ENCODE peak calls at places on chromosomes 16 and 17, in eight cellular contexts. O, I, D, Y, Q, N, A and C are unnamed samples.

GRCh38 chr17:46979023-46979870 is at the start of gene RPRML:
- DNase-seq in O (peak), I (peak), D (no peak), Y (peak), Q (peak), N (peak), A (peak), C (no peak)

GRCh38 chr17:80816241-80817103 is 175.2 kb upstream of the CHMP6 start:
- DNase-seq in O (no peak), I (no peak), D (no peak), Y (no peak), Q (no peak), N (no peak), A (no peak), C (no peak)

GRCh38 chr16:1535391-1536291 is 2.2 kb downstream of the TMEM204 start:
- DNase-seq in O (no peak), I (no peak), D (no peak), Y (no peak), Q (no peak), N (no peak), A (peak), C (no peak)

GRCh38 chr16:15604460-15605390 is 38.2 kb downstream of the MARF1 start:
- DNase-seq in O (no peak), I (no peak), D (no peak), Y (no peak), Q (no peak), N (no peak), A (no peak), C (no peak)

GRCh38 chr16:67071476-67072048 is 38.2 kb upstream of the PHAF1 start:
- DNase-seq in O (no peak), I (no peak), D (no peak), Y (no peak), Q (no peak), N (no peak), A (no peak), C (no peak)

GRCh38 chr16:73095142-73095791 is 47.3 kb upstream of the ZFHX3 start:
- DNase-seq in O (no peak), I (no peak), D (no peak), Y (no peak), Q (no peak), N (no peak), A (no peak), C (no peak)

GRCh38 chr16:66443269-66443652 is 16.2 kb downstream of the BEAN1 start:
- DNase-seq in O (no peak), I (no peak), D (no peak), Y (no peak), Q (no peak), N (no peak), A (no peak), C (no peak)

GRCh38 chr17:7556627-7557026 is 1.9 kb upstream of the TNFSF13 start:
- DNase-seq in O (no peak), I (no peak), D (no peak), Y (no peak), Q (no peak), N (no peak), A (no peak), C (no peak)

GRCh38 chr16:84929421-84930297 is 81.7 kb downstream of the ZDHHC7 start:
- DNase-seq in O (no peak), I (no peak), D (no peak), Y (peak), Q (no peak), N (no peak), A (no peak), C (no peak)

GRCh38 chr17:19345486-19346350 is 16.8 kb downstream of the B9D1 start:
- DNase-seq in O (peak), I (no peak), D (no peak), Y (no peak), Q (no peak), N (no peak), A (no peak), C (no peak)

GRCh38 chr16:66911801-66912200 is 6.9 kb downstream of the CDH16 start:
- DNase-seq in O (no peak), I (no peak), D (no peak), Y (no peak), Q (no peak), N (no peak), A (no peak), C (no peak)

GRCh38 chr17:39576187-39576586 is 31.5 kb downstream of the NEUROD2 start:
- DNase-seq in O (no peak), I (no peak), D (no peak), Y (peak), Q (peak), N (peak), A (no peak), C (no peak)

GRCh38 chr16:72837846-72838661 is 209.9 kb downstream of the ZFHX3 start:
- DNase-seq in O (no peak), I (no peak), D (no peak), Y (no peak), Q (no peak), N (no peak), A (no peak), C (no peak)

GRCh38 chr17:67421869-67422273 is 44.8 kb downstream of the PITPNC1 start:
- DNase-seq in O (no peak), I (no peak), D (peak), Y (peak), Q (no peak), N (no peak), A (peak), C (peak)

GRCh38 chr16:76226011-76226410 is 51.2 kb upstream of the CNTNAP4 start:
- DNase-seq in O (no peak), I (no peak), D (no peak), Y (no peak), Q (no peak), N (no peak), A (no peak), C (no peak)

GRCh38 chr17:29733151-29733550 is 110.4 kb upstream of the CORO6 start:
- DNase-seq in O (no peak), I (no peak), D (no peak), Y (no peak), Q (no peak), N (no peak), A (no peak), C (no peak)

GRCh38 chr17:39671651-39672521 is 3.6 kb downstream of the PNMT start:
- DNase-seq in O (no peak), I (no peak), D (no peak), Y (peak), Q (no peak), N (peak), A (peak), C (no peak)

GRCh38 chr16:66569131-66569530 is 2.9 kb downstream of the CMTM1 start:
- DNase-seq in O (no peak), I (no peak), D (no peak), Y (no peak), Q (no peak), N (no peak), A (no peak), C (no peak)

GRCh38 chr16:89920723-89921122 is 2.1 kb downstream of the MC1R start:
- DNase-seq in O (no peak), I (no peak), D (no peak), Y (peak), Q (no peak), N (no peak), A (no peak), C (no peak)

GRCh38 chr17:77772461-77772897 is 186.0 kb upstream of the TNRC6C start:
- DNase-seq in O (peak), I (peak), D (peak), Y (peak), Q (no peak), N (peak), A (peak), C (peak)

GRCh38 chr17:17694229-17695081 is 13.2 kb downstream of the RAI1 start:
- DNase-seq in O (peak), I (peak), D (peak), Y (peak), Q (peak), N (peak), A (peak), C (peak)

GRCh38 chr16:12010388-12011251 is 34.1 kb downstream of the SNX29 start:
- DNase-seq in O (no peak), I (no peak), D (no peak), Y (peak), Q (no peak), N (no peak), A (no peak), C (no peak)

GRCh38 chr16:24114876-24115275 is 141.3 kb upstream of the CACNG3 start:
- DNase-seq in O (no peak), I (no peak), D (no peak), Y (no peak), Q (no peak), N (no peak), A (no peak), C (no peak)

GRCh38 chr17:15289285-15290185 is 24.4 kb upstream of the PMP22 start:
- DNase-seq in O (no peak), I (no peak), D (no peak), Y (no peak), Q (no peak), N (no peak), A (no peak), C (no peak)

GRCh38 chr16:16797239-16797638 is 418.3 kb downstream of the NPIPA7 start:
- DNase-seq in O (no peak), I (no peak), D (no peak), Y (peak), Q (no peak), N (no peak), A (no peak), C (no peak)